ENCODE peak calls at places on chromosomes 7 and 10, in six cellular contexts. R is stimulated activated CD4-positive, alpha-beta T cell treated with anti-CD3 and anti-CD28 coated beads, Interleukin-2, amount 100 ng/mL, for 48 hours; Z is stimulated activated CD8-positive, alpha-beta memory T cell treated with anti-CD3 and anti-CD28 coated beads, Interleukin-15, amount 100 ng/mL, for 1 hour; H is Right ventricle myocardium superior; U is GM04504; J is amniotic stem cell. I is an unnamed sample.

GRCh38 chr7:50711271-50712175 is 71.2 kb downstream of the GRB10 start:
- DNase-seq in R (no peak), Z (no peak), H (peak), U (no peak), J (no peak), I (no peak)

GRCh38 chr10:75878586-75878985 is 447.2 kb downstream of the LRMDA start:
- DNase-seq in R (no peak), Z (no peak), H (no peak), U (no peak), J (no peak), I (no peak)

GRCh38 chr7:3000566-3000965 is 43.1 kb downstream of the CARD11 start:
- DNase-seq in R (no peak), Z (no peak), H (no peak), U (no peak), J (no peak), I (no peak)

GRCh38 chr10:639001-639750 is 50.3 kb downstream of the DIP2C start:
- DNase-seq in R (no peak), Z (no peak), H (no peak), U (no peak), J (no peak), I (no peak)

GRCh38 chr10:28777911-28778310 is 100.6 kb downstream of the BAMBI start:
- DNase-seq in R (no peak), Z (no peak), H (no peak), U (no peak), J (no peak), I (no peak)

GRCh38 chr7:87451187-87451586 is 24.3 kb downstream of the ABCB4 start:
- DNase-seq in R (no peak), Z (no peak), H (no peak), U (no peak), J (no peak), I (no peak)

GRCh38 chr7:93629291-93629801 is 54.8 kb upstream of the CALCR start:
- DNase-seq in R (no peak), Z (no peak), H (no peak), U (no peak), J (no peak), I (no peak)

GRCh38 chr10:35607475-35608316 is 2.6 kb downstream of the GJD4 start:
- DNase-seq in R (no peak), Z (no peak), H (no peak), U (no peak), J (no peak), I (no peak)

GRCh38 chr7:46633816-46634215 is 712.7 kb upstream of the IGFBP3 start:
- DNase-seq in R (no peak), Z (no peak), H (no peak), U (no peak), J (no peak), I (no peak)

GRCh38 chr7:589781-590575 is 70.3 kb upstream of the PDGFA start:
- DNase-seq in R (no peak), Z (no peak), H (no peak), U (no peak), J (no peak), I (no peak)

GRCh38 chr10:76411719-76412435 is 980.5 kb downstream of the LRMDA start:
- DNase-seq in R (no peak), Z (no peak), H (peak), U (peak), J (no peak), I (peak)

GRCh38 chr10:86411281-86411841 is 44.8 kb upstream of the GRID1 start:
- DNase-seq in R (no peak), Z (no peak), H (no peak), U (peak), J (peak), I (peak)

GRCh38 chr10:53379951-53380350 is 607.4 kb upstream of the MBL2 start:
- DNase-seq in R (no peak), Z (no peak), H (no peak), U (no peak), J (no peak), I (no peak)

GRCh38 chr10:124150807-124151417 is 57.5 kb upstream of the CHST15 start:
- DNase-seq in R (no peak), Z (no peak), H (no peak), U (no peak), J (no peak), I (no peak)

GRCh38 chr10:2964632-2965296 is 102.6 kb upstream of the PFKP start:
- DNase-seq in R (no peak), Z (no peak), H (no peak), U (no peak), J (no peak), I (no peak)

GRCh38 chr7:138161600-138162081 is 85.4 kb downstream of the AKR1D1 start:
- DNase-seq in R (peak), Z (peak), H (peak), U (peak), J (peak), I (peak)

GRCh38 chr7:102122026-102122425 is 164.6 kb upstream of the SH2B2 start:
- DNase-seq in R (no peak), Z (no peak), H (no peak), U (no peak), J (peak), I (peak)

I was measured in stromal cell of bone marrow.